ENCODE peak calls at places on chromosome 5, in five cellular contexts. S is IMR-90, E is mesendoderm, V is H1, D is mesenchymal stem cell. H is an unnamed sample.

GRCh38 chr5:30524428-30524827 is 669.1 kb upstream of the CDH6 start:
- DNase-seq in V (no peak), D (no peak), S (no peak), E (no peak), H (no peak)

GRCh38 chr5:93717162-93717561 is 24.2 kb downstream of the POU5F2 start:
- DNase-seq in S (peak), V (no peak), E (no peak), D (peak), H (no peak)

GRCh38 chr5:172097356-172097755 is 90.7 kb downstream of the STK10 start:
- DNase-seq in V (no peak), E (no peak), D (peak), S (peak), H (no peak)

GRCh38 chr5:73640861-73641320 is 14.9 kb downstream of the ARHGEF28 start:
- DNase-seq in E (no peak), V (no peak), D (peak), S (peak), H (no peak)

GRCh38 chr5:56669534-56670483 is 145.5 kb upstream of the MAP3K1 start:
- DNase-seq in S (peak), D (peak), V (peak), E (no peak), H (no peak)

GRCh38 chr5:181223041-181223728 is at the start of gene TRIM41:
- DNase-seq in E (peak), D (peak), V (peak), S (peak), H (peak)

GRCh38 chr5:133779828-133780475 is 167.6 kb upstream of the FSTL4 start:
- DNase-seq in D (no peak), V (no peak), E (peak), S (no peak), H (no peak)

GRCh38 chr5:68313336-68313735 is 97.8 kb downstream of the PIK3R1 start:
- DNase-seq in E (no peak), S (no peak), V (no peak), D (no peak), H (no peak)

GRCh38 chr5:86143837-86144236 is 473.9 kb upstream of the COX7C start:
- DNase-seq in V (no peak), S (no peak), D (peak), E (no peak), H (no peak)

GRCh38 chr5:74452851-74453250 is 187.7 kb downstream of the ENC1 start:
- DNase-seq in S (no peak), E (no peak), V (no peak), D (no peak), H (no peak)

GRCh38 chr5:138033916-138034315 is 1.0 kb upstream of the FAM13B start:
- DNase-seq in E (peak), S (peak), D (peak), V (no peak), H (no peak)

GRCh38 chr5:20463206-20463605 is 475.2 kb upstream of the CDH18 start:
- DNase-seq in S (no peak), E (no peak), D (no peak), V (no peak), H (no peak)

GRCh38 chr5:37121465-37121864 is 127.7 kb downstream of the CPLANE1 start:
- DNase-seq in V (no peak), E (peak), D (no peak), S (no peak), H (no peak)

GRCh38 chr5:138965631-138966030 is 90.5 kb upstream of the LRRTM2 start:
- DNase-seq in V (no peak), S (no peak), D (no peak), E (no peak), H (no peak)

DNA sequence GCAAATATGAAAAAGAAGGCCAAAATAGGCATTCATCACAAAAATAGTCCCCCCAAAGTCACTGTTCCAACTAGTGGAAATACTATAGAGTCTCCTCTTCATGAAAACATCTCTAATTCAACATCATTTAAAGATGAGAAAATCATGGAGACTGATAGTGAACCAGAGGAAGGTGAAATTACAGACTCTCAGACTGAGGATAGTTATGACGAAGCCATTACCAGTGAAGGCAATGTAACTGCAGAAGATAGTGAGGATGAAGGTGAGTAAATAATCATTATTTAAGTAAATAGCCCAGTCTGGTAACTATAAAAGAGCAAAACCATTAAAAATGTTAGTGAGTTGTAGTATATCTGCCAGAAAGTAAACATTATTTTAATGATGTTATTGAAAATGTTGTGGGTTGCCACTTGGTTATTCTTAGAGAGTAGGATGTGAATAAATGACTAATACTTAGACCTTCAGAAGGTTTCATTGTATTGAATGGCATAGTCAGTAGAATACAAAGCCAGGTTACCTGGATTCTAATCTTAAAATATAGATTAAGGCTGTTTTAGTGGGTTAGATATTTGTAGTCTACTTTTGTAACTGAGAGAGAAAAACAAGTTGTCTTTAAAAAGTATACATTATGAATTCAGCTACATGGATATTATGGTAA is 16.3 kb downstream of the AGGF1 start:
- DNase-seq in V (no peak), E (no peak), D (no peak), S (no peak), H (no peak)
- H3K27ac ChIP-seq in V (no peak), E (no peak), D (no peak), S (no peak), H (no peak)

DNA sequence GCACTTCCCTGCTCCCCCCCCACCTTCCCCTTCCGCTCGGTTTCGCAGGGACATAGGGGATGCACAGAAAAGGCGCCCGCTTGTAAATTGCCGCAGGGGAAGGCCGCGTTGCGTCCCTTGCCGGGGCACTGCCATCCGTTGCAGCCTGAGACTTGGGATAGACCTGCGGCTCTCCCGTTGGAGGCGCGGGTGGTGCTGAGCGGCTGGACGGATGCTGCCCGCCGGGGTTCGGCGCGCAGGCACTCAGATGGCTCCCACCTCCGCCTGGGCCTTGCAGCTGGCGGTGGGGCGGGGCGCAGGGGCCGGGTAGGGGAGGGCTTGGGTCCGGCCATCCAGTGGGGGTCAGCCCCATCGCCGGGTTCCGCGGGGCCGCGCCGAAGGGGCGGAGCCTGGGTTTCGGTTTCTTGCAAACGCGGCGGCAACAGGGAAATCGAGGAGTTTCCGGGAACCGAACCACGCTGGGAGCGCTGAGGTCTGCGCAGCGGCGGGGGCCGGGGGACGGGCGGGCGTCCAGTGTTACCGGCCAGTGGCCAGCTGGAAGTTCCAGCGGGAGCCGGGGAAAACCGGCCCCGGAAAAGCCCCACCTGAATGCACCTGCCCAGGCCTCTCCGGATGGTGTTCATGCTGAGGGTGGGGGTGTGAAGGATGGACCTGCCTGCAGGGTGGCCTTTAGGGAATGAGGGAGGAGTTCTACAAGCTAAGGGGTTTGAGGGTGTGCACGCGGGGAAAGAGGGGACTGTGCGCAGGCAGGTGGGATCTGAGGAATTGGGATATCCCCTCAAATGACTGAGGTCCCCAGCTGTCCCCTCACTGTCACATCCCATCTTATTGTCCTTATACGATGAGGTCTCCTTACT is 6.3 kb upstream of the IRF1 start:
- DNase-seq in D (peak), S (peak), E (peak), V (peak), H (peak)
- H2BK5ac ChIP-seq in D (peak), S (peak), E (no peak), V (peak), H (no peak)

DNA sequence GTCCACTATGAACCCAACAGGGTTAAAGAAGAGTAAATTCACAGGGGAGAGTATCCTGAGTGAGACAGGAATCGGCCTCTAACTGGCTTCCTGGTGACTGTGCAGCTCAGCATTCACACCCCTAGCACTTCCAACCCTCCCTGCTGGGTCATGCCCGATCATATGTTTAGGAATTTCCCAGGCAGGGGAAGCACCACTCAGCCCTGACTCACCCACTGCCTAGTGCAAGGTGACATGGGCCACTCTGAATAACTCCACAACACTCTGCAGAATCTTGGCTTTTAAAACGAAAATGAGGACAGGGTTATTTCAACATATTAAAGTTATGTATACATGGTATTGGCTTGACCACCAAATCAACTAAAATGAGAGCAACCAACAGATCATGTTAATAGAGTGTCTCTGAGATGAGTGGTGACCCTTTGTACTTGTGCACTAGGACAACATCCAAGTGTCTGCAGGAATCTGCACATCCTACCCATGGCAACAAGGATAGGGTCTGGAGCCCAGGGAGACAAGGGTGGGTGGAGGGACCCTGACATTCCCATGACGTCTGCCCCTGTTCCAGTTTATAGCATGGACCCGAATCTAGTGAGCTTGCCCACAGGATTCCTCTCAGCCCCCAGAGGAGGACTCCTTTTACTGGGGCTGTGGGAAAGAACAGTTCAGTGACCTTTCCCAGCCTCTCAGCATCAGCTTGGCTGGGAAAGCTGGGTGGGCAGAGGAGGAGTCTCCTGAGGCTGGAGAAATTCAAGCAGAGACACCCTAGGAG is 485.8 kb downstream of the SEMA5A start:
- DNase-seq in V (no peak), E (peak), S (peak), D (peak), H (no peak)
- H3K4me3 ChIP-seq in V (no peak), E (no peak), S (no peak), D (no peak), H (no peak)

GRCh38 chr5:35822541-35822940 is 34.1 kb upstream of the IL7R start:
- DNase-seq in D (no peak), E (no peak), S (no peak), V (no peak), H (no peak)
- H3K27ac ChIP-seq in D (no peak), E (no peak), S (no peak), V (no peak), H (no peak)

H was measured in neuronal stem cell.